ENCODE peak calls at places on chromosome 4, in seven cellular contexts. One of them, this sample, is unnamed.
A peak's percentile ranks its signal among the peaks of the same experiment; 100 is the strongest.

GRCh38 chr4:39362827-39363226 is 3.3 kb downstream of the RFC1 start:
- DNase-seq in anterior cingulate cortex: no peak
- DNase-seq in endothelial cell: no peak
- DNase-seq in activated T-cell treated with anti-CD3 and anti-CD28 coated beads, Interleukin-2, amount 50 U/mL, for 24 hours: no peak
- DNase-seq in activated naive CD8-positive, alpha-beta T cell treated with anti-CD3 and anti-CD28 coated beads, Interleukin-2, amount 50 U/mL, for 16 hours: no peak
- DNase-seq in memory B cell: no peak
- DNase-seq in pulmonary artery endothelial cell: no peak
- DNase-seq in this sample: no peak

GRCh38 chr4:169756971-169757574 is 671 bp downstream of the HPF1 start:
- DNase-seq in anterior cingulate cortex: no peak
- DNase-seq in endothelial cell: no peak
- DNase-seq in activated T-cell treated with anti-CD3 and anti-CD28 coated beads, Interleukin-2, amount 50 U/mL, for 24 hours: no peak
- DNase-seq in activated naive CD8-positive, alpha-beta T cell treated with anti-CD3 and anti-CD28 coated beads, Interleukin-2, amount 50 U/mL, for 16 hours: no peak
- DNase-seq in memory B cell: no peak
- DNase-seq in pulmonary artery endothelial cell: no peak
- DNase-seq in this sample: no peak

GRCh38 chr4:186570193-186570996 is 15.0 kb upstream of the MTNR1A start:
- DNase-seq in anterior cingulate cortex: no peak
- DNase-seq in endothelial cell: no peak
- DNase-seq in activated T-cell treated with anti-CD3 and anti-CD28 coated beads, Interleukin-2, amount 50 U/mL, for 24 hours: no peak
- DNase-seq in activated naive CD8-positive, alpha-beta T cell treated with anti-CD3 and anti-CD28 coated beads, Interleukin-2, amount 50 U/mL, for 16 hours: no peak
- DNase-seq in memory B cell: no peak
- DNase-seq in pulmonary artery endothelial cell: no peak
- DNase-seq in this sample: no peak

GRCh38 chr4:88054909-88055308 is 47.5 kb downstream of the PKD2 start:
- DNase-seq in anterior cingulate cortex: no peak
- DNase-seq in endothelial cell: peak; percentile 56
- DNase-seq in activated T-cell treated with anti-CD3 and anti-CD28 coated beads, Interleukin-2, amount 50 U/mL, for 24 hours: no peak
- DNase-seq in activated naive CD8-positive, alpha-beta T cell treated with anti-CD3 and anti-CD28 coated beads, Interleukin-2, amount 50 U/mL, for 16 hours: no peak
- DNase-seq in memory B cell: no peak
- DNase-seq in pulmonary artery endothelial cell: peak; percentile 47
- DNase-seq in this sample: no peak

GRCh38 chr4:82733636-82734035 is 65.0 kb downstream of the SCD5 start:
- DNase-seq in anterior cingulate cortex: no peak
- DNase-seq in endothelial cell: no peak
- DNase-seq in activated T-cell treated with anti-CD3 and anti-CD28 coated beads, Interleukin-2, amount 50 U/mL, for 24 hours: no peak
- DNase-seq in activated naive CD8-positive, alpha-beta T cell treated with anti-CD3 and anti-CD28 coated beads, Interleukin-2, amount 50 U/mL, for 16 hours: no peak
- DNase-seq in memory B cell: no peak
- DNase-seq in pulmonary artery endothelial cell: no peak
- DNase-seq in this sample: no peak

GRCh38 chr4:169485791-169486742 is 126.3 kb downstream of the NEK1 start:
- DNase-seq in anterior cingulate cortex: no peak
- DNase-seq in endothelial cell: peak; percentile 44
- DNase-seq in activated T-cell treated with anti-CD3 and anti-CD28 coated beads, Interleukin-2, amount 50 U/mL, for 24 hours: no peak
- DNase-seq in activated naive CD8-positive, alpha-beta T cell treated with anti-CD3 and anti-CD28 coated beads, Interleukin-2, amount 50 U/mL, for 16 hours: no peak
- DNase-seq in memory B cell: peak; percentile 35
- DNase-seq in pulmonary artery endothelial cell: peak; percentile 29
- DNase-seq in this sample: no peak

GRCh38 chr4:156475322-156475721 is 496.3 kb downstream of the PDGFC start:
- DNase-seq in anterior cingulate cortex: no peak
- DNase-seq in endothelial cell: peak; percentile 5
- DNase-seq in activated T-cell treated with anti-CD3 and anti-CD28 coated beads, Interleukin-2, amount 50 U/mL, for 24 hours: no peak
- DNase-seq in activated naive CD8-positive, alpha-beta T cell treated with anti-CD3 and anti-CD28 coated beads, Interleukin-2, amount 50 U/mL, for 16 hours: no peak
- DNase-seq in memory B cell: no peak
- DNase-seq in pulmonary artery endothelial cell: peak; percentile 11
- DNase-seq in this sample: no peak

GRCh38 chr4:113574636-113575103 is 186.9 kb downstream of the CAMK2D start:
- DNase-seq in anterior cingulate cortex: no peak
- DNase-seq in endothelial cell: no peak
- DNase-seq in activated T-cell treated with anti-CD3 and anti-CD28 coated beads, Interleukin-2, amount 50 U/mL, for 24 hours: no peak
- DNase-seq in activated naive CD8-positive, alpha-beta T cell treated with anti-CD3 and anti-CD28 coated beads, Interleukin-2, amount 50 U/mL, for 16 hours: no peak
- DNase-seq in memory B cell: no peak
- DNase-seq in pulmonary artery endothelial cell: peak; percentile 37
- DNase-seq in this sample: no peak

GRCh38 chr4:174460684-174461083 is 61.6 kb downstream of the HPGD start:
- DNase-seq in anterior cingulate cortex: no peak
- DNase-seq in endothelial cell: no peak
- DNase-seq in activated T-cell treated with anti-CD3 and anti-CD28 coated beads, Interleukin-2, amount 50 U/mL, for 24 hours: no peak
- DNase-seq in activated naive CD8-positive, alpha-beta T cell treated with anti-CD3 and anti-CD28 coated beads, Interleukin-2, amount 50 U/mL, for 16 hours: no peak
- DNase-seq in memory B cell: no peak
- DNase-seq in pulmonary artery endothelial cell: no peak
- DNase-seq in this sample: no peak

GRCh38 chr4:31360786-31361185 is 640.6 kb downstream of the PCDH7 start:
- DNase-seq in anterior cingulate cortex: no peak
- DNase-seq in endothelial cell: no peak
- DNase-seq in activated T-cell treated with anti-CD3 and anti-CD28 coated beads, Interleukin-2, amount 50 U/mL, for 24 hours: no peak
- DNase-seq in activated naive CD8-positive, alpha-beta T cell treated with anti-CD3 and anti-CD28 coated beads, Interleukin-2, amount 50 U/mL, for 16 hours: no peak
- DNase-seq in memory B cell: no peak
- DNase-seq in pulmonary artery endothelial cell: no peak
- DNase-seq in this sample: no peak

GRCh38 chr4:111475001-111475400 is 670.3 kb upstream of the FAM241A start:
- DNase-seq in anterior cingulate cortex: no peak
- DNase-seq in endothelial cell: peak; percentile 61
- DNase-seq in activated T-cell treated with anti-CD3 and anti-CD28 coated beads, Interleukin-2, amount 50 U/mL, for 24 hours: no peak
- DNase-seq in activated naive CD8-positive, alpha-beta T cell treated with anti-CD3 and anti-CD28 coated beads, Interleukin-2, amount 50 U/mL, for 16 hours: no peak
- DNase-seq in memory B cell: no peak
- DNase-seq in pulmonary artery endothelial cell: no peak
- DNase-seq in this sample: no peak

GRCh38 chr4:4673070-4673469 is 131.2 kb upstream of the STX18 start:
- DNase-seq in anterior cingulate cortex: no peak
- DNase-seq in endothelial cell: peak; percentile 28
- DNase-seq in activated T-cell treated with anti-CD3 and anti-CD28 coated beads, Interleukin-2, amount 50 U/mL, for 24 hours: no peak
- DNase-seq in activated naive CD8-positive, alpha-beta T cell treated with anti-CD3 and anti-CD28 coated beads, Interleukin-2, amount 50 U/mL, for 16 hours: no peak
- DNase-seq in memory B cell: no peak
- DNase-seq in pulmonary artery endothelial cell: no peak
- DNase-seq in this sample: no peak

GRCh38 chr4:130197946-130198345 is 1102.0 kb downstream of the C4orf33 start:
- DNase-seq in anterior cingulate cortex: no peak
- DNase-seq in endothelial cell: no peak
- DNase-seq in activated T-cell treated with anti-CD3 and anti-CD28 coated beads, Interleukin-2, amount 50 U/mL, for 24 hours: no peak
- DNase-seq in activated naive CD8-positive, alpha-beta T cell treated with anti-CD3 and anti-CD28 coated beads, Interleukin-2, amount 50 U/mL, for 16 hours: no peak
- DNase-seq in memory B cell: no peak
- DNase-seq in pulmonary artery endothelial cell: no peak
- DNase-seq in this sample: no peak

GRCh38 chr4:71229477-71230257 is 109.2 kb upstream of the SLC4A4 start:
- DNase-seq in anterior cingulate cortex: peak; percentile 21
- DNase-seq in endothelial cell: peak; percentile 16
- DNase-seq in activated T-cell treated with anti-CD3 and anti-CD28 coated beads, Interleukin-2, amount 50 U/mL, for 24 hours: no peak
- DNase-seq in activated naive CD8-positive, alpha-beta T cell treated with anti-CD3 and anti-CD28 coated beads, Interleukin-2, amount 50 U/mL, for 16 hours: no peak
- DNase-seq in memory B cell: no peak
- DNase-seq in pulmonary artery endothelial cell: no peak
- DNase-seq in this sample: no peak

GRCh38 chr4:115090483-115091075 is 22.8 kb downstream of the NDST4 start:
- DNase-seq in anterior cingulate cortex: no peak
- DNase-seq in endothelial cell: no peak
- DNase-seq in activated T-cell treated with anti-CD3 and anti-CD28 coated beads, Interleukin-2, amount 50 U/mL, for 24 hours: no peak
- DNase-seq in activated naive CD8-positive, alpha-beta T cell treated with anti-CD3 and anti-CD28 coated beads, Interleukin-2, amount 50 U/mL, for 16 hours: no peak
- DNase-seq in memory B cell: no peak
- DNase-seq in pulmonary artery endothelial cell: no peak
- DNase-seq in this sample: no peak

GRCh38 chr4:185508162-185508561 is 27.1 kb downstream of the PDLIM3 start:
- DNase-seq in anterior cingulate cortex: no peak
- DNase-seq in endothelial cell: no peak
- DNase-seq in activated T-cell treated with anti-CD3 and anti-CD28 coated beads, Interleukin-2, amount 50 U/mL, for 24 hours: no peak
- DNase-seq in activated naive CD8-positive, alpha-beta T cell treated with anti-CD3 and anti-CD28 coated beads, Interleukin-2, amount 50 U/mL, for 16 hours: no peak
- DNase-seq in memory B cell: no peak
- DNase-seq in pulmonary artery endothelial cell: no peak
- DNase-seq in this sample: no peak

GRCh38 chr4:82017680-82018079 is 356.1 kb downstream of the HNRNPD start:
- DNase-seq in anterior cingulate cortex: no peak
- DNase-seq in endothelial cell: peak; percentile 21
- DNase-seq in activated T-cell treated with anti-CD3 and anti-CD28 coated beads, Interleukin-2, amount 50 U/mL, for 24 hours: no peak
- DNase-seq in activated naive CD8-positive, alpha-beta T cell treated with anti-CD3 and anti-CD28 coated beads, Interleukin-2, amount 50 U/mL, for 16 hours: no peak
- DNase-seq in memory B cell: no peak
- DNase-seq in pulmonary artery endothelial cell: peak; percentile 1
- DNase-seq in this sample: no peak

GRCh38 chr4:39718366-39719323 is 20.7 kb downstream of the UBE2K start:
- DNase-seq in anterior cingulate cortex: no peak
- DNase-seq in endothelial cell: no peak
- DNase-seq in activated T-cell treated with anti-CD3 and anti-CD28 coated beads, Interleukin-2, amount 50 U/mL, for 24 hours: no peak
- DNase-seq in activated naive CD8-positive, alpha-beta T cell treated with anti-CD3 and anti-CD28 coated beads, Interleukin-2, amount 50 U/mL, for 16 hours: no peak
- DNase-seq in memory B cell: no peak
- DNase-seq in pulmonary artery endothelial cell: no peak
- DNase-seq in this sample: no peak

GRCh38 chr4:5220028-5220427 is 168.7 kb downstream of the STK32B start:
- DNase-seq in anterior cingulate cortex: no peak
- DNase-seq in endothelial cell: no peak
- DNase-seq in activated T-cell treated with anti-CD3 and anti-CD28 coated beads, Interleukin-2, amount 50 U/mL, for 24 hours: no peak
- DNase-seq in activated naive CD8-positive, alpha-beta T cell treated with anti-CD3 and anti-CD28 coated beads, Interleukin-2, amount 50 U/mL, for 16 hours: no peak
- DNase-seq in memory B cell: no peak
- DNase-seq in pulmonary artery endothelial cell: no peak
- DNase-seq in this sample: no peak

GRCh38 chr4:105399535-105400161 is 74.2 kb downstream of the PPA2 start:
- DNase-seq in anterior cingulate cortex: no peak
- DNase-seq in endothelial cell: no peak
- DNase-seq in activated T-cell treated with anti-CD3 and anti-CD28 coated beads, Interleukin-2, amount 50 U/mL, for 24 hours: no peak
- DNase-seq in activated naive CD8-positive, alpha-beta T cell treated with anti-CD3 and anti-CD28 coated beads, Interleukin-2, amount 50 U/mL, for 16 hours: no peak
- DNase-seq in memory B cell: no peak
- DNase-seq in pulmonary artery endothelial cell: no peak
- DNase-seq in this sample: no peak

GRCh38 chr4:89653012-89653411 is 183.9 kb downstream of the SNCA start:
- DNase-seq in anterior cingulate cortex: no peak
- DNase-seq in endothelial cell: no peak
- DNase-seq in activated T-cell treated with anti-CD3 and anti-CD28 coated beads, Interleukin-2, amount 50 U/mL, for 24 hours: no peak
- DNase-seq in activated naive CD8-positive, alpha-beta T cell treated with anti-CD3 and anti-CD28 coated beads, Interleukin-2, amount 50 U/mL, for 16 hours: no peak
- DNase-seq in memory B cell: no peak
- DNase-seq in pulmonary artery endothelial cell: no peak
- DNase-seq in this sample: no peak

GRCh38 chr4:164783966-164784365 is 30.0 kb downstream of the SMIM31 start:
- DNase-seq in anterior cingulate cortex: no peak
- DNase-seq in endothelial cell: no peak
- DNase-seq in activated T-cell treated with anti-CD3 and anti-CD28 coated beads, Interleukin-2, amount 50 U/mL, for 24 hours: no peak
- DNase-seq in activated naive CD8-positive, alpha-beta T cell treated with anti-CD3 and anti-CD28 coated beads, Interleukin-2, amount 50 U/mL, for 16 hours: no peak
- DNase-seq in memory B cell: no peak
- DNase-seq in pulmonary artery endothelial cell: no peak
- DNase-seq in this sample: no peak

GRCh38 chr4:183257808-183258207 is 62.3 kb downstream of the CLDN22 start:
- DNase-seq in anterior cingulate cortex: no peak
- DNase-seq in endothelial cell: no peak
- DNase-seq in activated T-cell treated with anti-CD3 and anti-CD28 coated beads, Interleukin-2, amount 50 U/mL, for 24 hours: no peak
- DNase-seq in activated naive CD8-positive, alpha-beta T cell treated with anti-CD3 and anti-CD28 coated beads, Interleukin-2, amount 50 U/mL, for 16 hours: no peak
- DNase-seq in memory B cell: no peak
- DNase-seq in pulmonary artery endothelial cell: no peak
- DNase-seq in this sample: no peak

GRCh38 chr4:183541081-183542045 is 36.5 kb downstream of the ING2 start:
- DNase-seq in anterior cingulate cortex: no peak
- DNase-seq in endothelial cell: no peak
- DNase-seq in activated T-cell treated with anti-CD3 and anti-CD28 coated beads, Interleukin-2, amount 50 U/mL, for 24 hours: no peak
- DNase-seq in activated naive CD8-positive, alpha-beta T cell treated with anti-CD3 and anti-CD28 coated beads, Interleukin-2, amount 50 U/mL, for 16 hours: no peak
- DNase-seq in memory B cell: no peak
- DNase-seq in pulmonary artery endothelial cell: no peak
- DNase-seq in this sample: no peak

GRCh38 chr4:79585834-79586233 is 177.8 kb upstream of the GK2 start:
- DNase-seq in anterior cingulate cortex: no peak
- DNase-seq in endothelial cell: no peak
- DNase-seq in activated T-cell treated with anti-CD3 and anti-CD28 coated beads, Interleukin-2, amount 50 U/mL, for 24 hours: no peak
- DNase-seq in activated naive CD8-positive, alpha-beta T cell treated with anti-CD3 and anti-CD28 coated beads, Interleukin-2, amount 50 U/mL, for 16 hours: no peak
- DNase-seq in memory B cell: no peak
- DNase-seq in pulmonary artery endothelial cell: no peak
- DNase-seq in this sample: no peak

GRCh38 chr4:118774989-118775388 is 60.9 kb downstream of the SEC24D start:
- DNase-seq in anterior cingulate cortex: no peak
- DNase-seq in endothelial cell: no peak
- DNase-seq in activated T-cell treated with anti-CD3 and anti-CD28 coated beads, Interleukin-2, amount 50 U/mL, for 24 hours: no peak
- DNase-seq in activated naive CD8-positive, alpha-beta T cell treated with anti-CD3 and anti-CD28 coated beads, Interleukin-2, amount 50 U/mL, for 16 hours: no peak
- DNase-seq in memory B cell: no peak
- DNase-seq in pulmonary artery endothelial cell: no peak
- DNase-seq in this sample: no peak

GRCh38 chr4:118991686-118992085 is 103.0 kb downstream of the SYNPO2 start:
- DNase-seq in anterior cingulate cortex: no peak
- DNase-seq in endothelial cell: no peak
- DNase-seq in activated T-cell treated with anti-CD3 and anti-CD28 coated beads, Interleukin-2, amount 50 U/mL, for 24 hours: no peak
- DNase-seq in activated naive CD8-positive, alpha-beta T cell treated with anti-CD3 and anti-CD28 coated beads, Interleukin-2, amount 50 U/mL, for 16 hours: no peak
- DNase-seq in memory B cell: no peak
- DNase-seq in pulmonary artery endothelial cell: no peak
- DNase-seq in this sample: no peak

GRCh38 chr4:3399277-3400194 is 42.2 kb upstream of the HGFAC start:
- DNase-seq in anterior cingulate cortex: no peak
- DNase-seq in endothelial cell: no peak
- DNase-seq in activated T-cell treated with anti-CD3 and anti-CD28 coated beads, Interleukin-2, amount 50 U/mL, for 24 hours: no peak
- DNase-seq in activated naive CD8-positive, alpha-beta T cell treated with anti-CD3 and anti-CD28 coated beads, Interleukin-2, amount 50 U/mL, for 16 hours: no peak
- DNase-seq in memory B cell: no peak
- DNase-seq in pulmonary artery endothelial cell: no peak
- DNase-seq in this sample: no peak

GRCh38 chr4:98568896-98569663 is 89.3 kb downstream of the TSPAN5 start:
- DNase-seq in anterior cingulate cortex: no peak
- DNase-seq in endothelial cell: no peak
- DNase-seq in activated T-cell treated with anti-CD3 and anti-CD28 coated beads, Interleukin-2, amount 50 U/mL, for 24 hours: no peak
- DNase-seq in activated naive CD8-positive, alpha-beta T cell treated with anti-CD3 and anti-CD28 coated beads, Interleukin-2, amount 50 U/mL, for 16 hours: no peak
- DNase-seq in memory B cell: no peak
- DNase-seq in pulmonary artery endothelial cell: no peak
- DNase-seq in this sample: no peak

GRCh38 chr4:79317711-79318110 is 8.2 kb downstream of the NAA11 start:
- DNase-seq in anterior cingulate cortex: no peak
- DNase-seq in endothelial cell: no peak
- DNase-seq in activated T-cell treated with anti-CD3 and anti-CD28 coated beads, Interleukin-2, amount 50 U/mL, for 24 hours: no peak
- DNase-seq in activated naive CD8-positive, alpha-beta T cell treated with anti-CD3 and anti-CD28 coated beads, Interleukin-2, amount 50 U/mL, for 16 hours: no peak
- DNase-seq in memory B cell: no peak
- DNase-seq in pulmonary artery endothelial cell: no peak
- DNase-seq in this sample: no peak

GRCh38 chr4:145954924-145955339 is 16.3 kb upstream of the ZNF827 start:
- DNase-seq in anterior cingulate cortex: no peak
- DNase-seq in endothelial cell: no peak
- DNase-seq in activated T-cell treated with anti-CD3 and anti-CD28 coated beads, Interleukin-2, amount 50 U/mL, for 24 hours: no peak
- DNase-seq in activated naive CD8-positive, alpha-beta T cell treated with anti-CD3 and anti-CD28 coated beads, Interleukin-2, amount 50 U/mL, for 16 hours: no peak
- DNase-seq in memory B cell: no peak
- DNase-seq in pulmonary artery endothelial cell: peak; percentile 57
- DNase-seq in this sample: no peak

GRCh38 chr4:165060938-165061337 is 7.3 kb downstream of the TRIM75 start:
- DNase-seq in anterior cingulate cortex: no peak
- DNase-seq in endothelial cell: no peak
- DNase-seq in activated T-cell treated with anti-CD3 and anti-CD28 coated beads, Interleukin-2, amount 50 U/mL, for 24 hours: no peak
- DNase-seq in activated naive CD8-positive, alpha-beta T cell treated with anti-CD3 and anti-CD28 coated beads, Interleukin-2, amount 50 U/mL, for 16 hours: no peak
- DNase-seq in memory B cell: no peak
- DNase-seq in pulmonary artery endothelial cell: no peak
- DNase-seq in this sample: no peak

GRCh38 chr4:139481465-139481864 is 27.5 kb downstream of the RAB33B start:
- DNase-seq in anterior cingulate cortex: no peak
- DNase-seq in endothelial cell: no peak
- DNase-seq in activated T-cell treated with anti-CD3 and anti-CD28 coated beads, Interleukin-2, amount 50 U/mL, for 24 hours: no peak
- DNase-seq in activated naive CD8-positive, alpha-beta T cell treated with anti-CD3 and anti-CD28 coated beads, Interleukin-2, amount 50 U/mL, for 16 hours: no peak
- DNase-seq in memory B cell: no peak
- DNase-seq in pulmonary artery endothelial cell: no peak
- DNase-seq in this sample: no peak